ENCODE peak calls at places on chromosomes 13 and 19, in nine cellular contexts. M is bronchial epithelial cell; H is stimulated activated CD4-positive, alpha-beta T cell treated with anti-CD3 and anti-CD28 coated beads, Interleukin-4, amount 100 ng/mL, for 4 hours; Q is fibroblast of the conjunctiva; J is A673; U is esophagus squamous epithelium; T is EL; C is activated effector memory CD4-positive, alpha-beta T cell treated with Interleukin-2 at 50 U/mL for 16 hours; B is activated CD4-positive, CD25-positive, alpha-beta regulatory T cell treated with anti-CD3 and anti-CD28 coated beads, Interleukin-2, amount 50 U/mL, for 16 hours. G is an unnamed sample.

GRCh38 chr19:46602392-46603194 is 1.5 kb downstream of the CALM3 start:
- DNase-seq in M (no peak), H (peak; percentile 78), Q (no peak), J (no peak), U (no peak), T (no peak), C (no peak), B (no peak), G (no peak)

GRCh38 chr13:24672141-24673132 is 7.8 kb upstream of the ATP12A start:
- DNase-seq in M (no peak), H (no peak), Q (no peak), J (no peak), U (no peak), T (no peak), C (no peak), B (no peak), G (no peak)

GRCh38 chr13:29454931-29455481 is 140.5 kb downstream of the SLC7A1 start:
- DNase-seq in M (peak; percentile 95), H (no peak), Q (no peak), J (peak; percentile 49), U (no peak), T (peak; percentile 37), C (no peak), B (no peak), G (no peak)

GRCh38 chr13:93767917-93768422 is 541.4 kb downstream of the GPC6 start:
- DNase-seq in M (no peak), H (no peak), Q (no peak), J (no peak), U (no peak), T (no peak), C (no peak), B (no peak), G (no peak)

GRCh38 chr13:59424661-59425060 is 739.1 kb downstream of the DIAPH3 start:
- DNase-seq in M (peak; percentile 15), H (no peak), Q (peak; percentile 63), J (no peak), U (no peak), T (peak; percentile 70), C (no peak), B (no peak), G (peak; percentile 13)

GRCh38 chr13:44719857-44720671 is 143.9 kb upstream of the TSC22D1 start:
- DNase-seq in M (no peak), H (no peak), Q (no peak), J (no peak), U (no peak), T (peak; percentile 81), C (no peak), B (no peak), G (peak; percentile 68)

GRCh38 chr13:67070306-67070705 is 159.8 kb downstream of the PCDH9 start:
- DNase-seq in M (no peak), H (no peak), Q (no peak), J (no peak), U (no peak), T (no peak), C (no peak), B (no peak), G (no peak)

GRCh38 chr19:42172261-42172660 is 40.0 kb upstream of the POU2F2 start:
- DNase-seq in M (peak; percentile 28), H (no peak), Q (no peak), J (no peak), U (no peak), T (no peak), C (no peak), B (no peak), G (no peak)

G was measured in skeletal muscle cell.